ENCODE peak calls at places on chromosomes 11 and 22, in nine cellular contexts. T, Z, Q, V, X, R, U, S and C are unnamed samples.

GRCh38 chr11:71543866-71544265 is 4.4 kb upstream of the KRTAP5-9 start:
- DNase-seq in Z (no peak), R (no peak), V (no peak), S (no peak), X (no peak), T (no peak), U (no peak), Q (no peak), C (no peak)

GRCh38 chr11:119319702-119320592 is 3.0 kb upstream of the MCAM start:
- DNase-seq in Z (no peak), V (no peak), U (no peak), R (peak), S (peak), X (no peak), Q (no peak), T (peak), C (no peak)

GRCh38 chr11:78330361-78330760 is 87.3 kb downstream of the GAB2 start:
- DNase-seq in Q (no peak), V (no peak), U (no peak), Z (no peak), X (no peak), T (no peak), S (no peak), R (no peak), C (no peak)

GRCh38 chr11:131109256-131109655 is 193.0 kb upstream of the SNX19 start:
- DNase-seq in U (no peak), X (no peak), T (no peak), Z (no peak), Q (no peak), R (no peak), V (no peak), S (no peak), C (no peak)

GRCh38 chr11:93704237-93704636 is 37.1 kb downstream of the TAF1D start:
- DNase-seq in R (no peak), Q (no peak), T (no peak), V (no peak), S (no peak), Z (peak), X (peak), U (no peak), C (no peak)

GRCh38 chr11:115871161-115871750 is 367.0 kb upstream of the CADM1 start:
- DNase-seq in X (no peak), T (no peak), V (no peak), R (no peak), S (no peak), U (peak), Z (no peak), Q (no peak), C (no peak)

GRCh38 chr22:42282252-42282942 is 11.9 kb upstream of the TCF20 start:
- DNase-seq in Q (no peak), U (no peak), T (no peak), Z (no peak), S (no peak), R (no peak), V (no peak), X (no peak), C (no peak)

GRCh38 chr22:40407831-40408717 is 37.7 kb downstream of the SGSM3 start:
- DNase-seq in T (no peak), X (no peak), U (no peak), S (no peak), Q (no peak), R (no peak), V (no peak), Z (no peak), C (no peak)

GRCh38 chr22:36797988-36798670 is 18.7 kb downstream of the PVALB start:
- DNase-seq in R (no peak), T (no peak), X (no peak), S (no peak), Q (no peak), V (no peak), U (peak), Z (no peak), C (no peak)

GRCh38 chr11:110921742-110922200 is 209.5 kb upstream of the ARHGAP20 start:
- DNase-seq in U (no peak), X (no peak), T (no peak), S (no peak), Q (no peak), Z (no peak), V (no peak), R (peak), C (no peak)

GRCh38 chr11:133038850-133039249 is 493.5 kb downstream of the OPCML start:
- DNase-seq in R (peak), Q (no peak), S (no peak), U (no peak), V (no peak), T (no peak), X (no peak), Z (no peak), C (no peak)

GRCh38 chr11:121383726-121384125 is 68.4 kb upstream of the SORL1 start:
- DNase-seq in S (peak), R (no peak), U (no peak), X (no peak), Z (no peak), V (no peak), T (peak), Q (no peak), C (no peak)

GRCh38 chr11:69308531-69308930 is 14.6 kb downstream of the MYEOV start:
- DNase-seq in V (no peak), R (peak), X (no peak), Q (no peak), U (no peak), T (no peak), S (no peak), Z (no peak), C (no peak)

GRCh38 chr22:36571991-36572390 is 43.0 kb upstream of the EIF3D start:
- DNase-seq in Q (no peak), S (no peak), T (no peak), V (no peak), Z (no peak), U (no peak), X (peak), R (no peak), C (no peak)

GRCh38 chr11:128632151-128632791 is 44.9 kb upstream of the ETS1 start:
- DNase-seq in R (no peak), Z (peak), V (peak), U (no peak), X (peak), S (no peak), T (no peak), Q (peak), C (no peak)

GRCh38 chr11:64745219-64745522 is 1.2 kb upstream of the RASGRP2 start:
- DNase-seq in V (peak), Q (peak), U (peak), Z (no peak), S (peak), X (no peak), R (peak), T (peak), C (peak)

GRCh38 chr11:88414385-88414861 is 76.9 kb upstream of the CTSC start:
- DNase-seq in R (no peak), T (peak), Z (peak), U (no peak), Q (no peak), V (peak), X (no peak), S (peak), C (no peak)

GRCh38 chr11:10125522-10126133 is 168.4 kb downstream of the SBF2 start:
- DNase-seq in V (no peak), Z (no peak), U (no peak), R (no peak), Q (no peak), T (no peak), S (no peak), X (no peak), C (no peak)

GRCh38 chr11:12761029-12761428 is 86.8 kb downstream of the TEAD1 start:
- DNase-seq in T (no peak), S (no peak), R (no peak), X (peak), U (no peak), Q (no peak), V (no peak), Z (peak), C (no peak)

GRCh38 chr11:100923555-100923954 is 206.1 kb downstream of the PGR start:
- DNase-seq in T (no peak), V (no peak), R (no peak), S (no peak), Q (no peak), U (no peak), Z (no peak), X (no peak), C (no peak)

GRCh38 chr22:32050678-32051515 is 7.8 kb downstream of the SLC5A1 start:
- DNase-seq in Q (no peak), V (no peak), R (no peak), S (peak), U (peak), X (peak), Z (peak), T (no peak), C (no peak)

GRCh38 chr11:116458546-116458945 is 314.2 kb downstream of the BUD13 start:
- DNase-seq in S (no peak), V (no peak), Z (no peak), T (no peak), Q (no peak), U (no peak), R (no peak), X (no peak), C (no peak)

GRCh38 chr11:45266693-45267451 is 19.3 kb downstream of the SYT13 start:
- DNase-seq in X (peak), T (no peak), Z (peak), Q (peak), V (no peak), S (no peak), R (no peak), U (no peak), C (no peak)

GRCh38 chr11:62504158-62504973 is 42.2 kb downstream of the AHNAK start:
- DNase-seq in X (no peak), S (peak), U (no peak), V (peak), Z (no peak), T (no peak), Q (peak), R (no peak), C (no peak)

GRCh38 chr11:120020981-120021380 is 116.9 kb downstream of the TRIM29 start:
- DNase-seq in U (no peak), S (no peak), Q (no peak), T (no peak), Z (no peak), X (no peak), V (no peak), R (peak), C (no peak)

GRCh38 chr22:26127126-26127525 is 42.1 kb upstream of the SEZ6L start:
- DNase-seq in Q (no peak), R (no peak), U (no peak), X (no peak), Z (no peak), S (no peak), T (no peak), V (no peak), C (no peak)

GRCh38 chr22:46576556-46577351 is 39.3 kb upstream of the CELSR1 start:
- DNase-seq in V (peak), S (no peak), Z (peak), R (no peak), U (peak), T (peak), X (no peak), Q (no peak), C (peak)
- TF ChIP-seq CTCF in V (no peak), S (no peak), Z (no peak), R (no peak), U (no peak), T (no peak), X (no peak), Q (no peak), C (no peak)

GRCh38 chr22:37959231-37959825 is 5.8 kb downstream of the POLR2F start:
- DNase-seq in R (no peak), T (no peak), X (no peak), S (no peak), Q (no peak), Z (no peak), V (no peak), U (no peak), C (no peak)

GRCh38 chr22:37953062-37953436 is 352 bp downstream of the C22orf23 start:
- DNase-seq in U (no peak), V (no peak), T (no peak), S (peak), Z (peak), R (no peak), Q (peak), X (no peak), C (no peak)

GRCh38 chr22:37951305-37951704 is 2.1 kb downstream of the C22orf23 start:
- DNase-seq in V (no peak), X (peak), R (no peak), U (no peak), Q (no peak), T (no peak), S (no peak), Z (no peak), C (no peak)

GRCh38 chr22:37957232-37957631 is 3.7 kb downstream of the POLR2F start:
- DNase-seq in Z (no peak), X (no peak), S (no peak), U (no peak), V (no peak), Q (no peak), R (no peak), T (no peak), C (no peak)

DNA sequence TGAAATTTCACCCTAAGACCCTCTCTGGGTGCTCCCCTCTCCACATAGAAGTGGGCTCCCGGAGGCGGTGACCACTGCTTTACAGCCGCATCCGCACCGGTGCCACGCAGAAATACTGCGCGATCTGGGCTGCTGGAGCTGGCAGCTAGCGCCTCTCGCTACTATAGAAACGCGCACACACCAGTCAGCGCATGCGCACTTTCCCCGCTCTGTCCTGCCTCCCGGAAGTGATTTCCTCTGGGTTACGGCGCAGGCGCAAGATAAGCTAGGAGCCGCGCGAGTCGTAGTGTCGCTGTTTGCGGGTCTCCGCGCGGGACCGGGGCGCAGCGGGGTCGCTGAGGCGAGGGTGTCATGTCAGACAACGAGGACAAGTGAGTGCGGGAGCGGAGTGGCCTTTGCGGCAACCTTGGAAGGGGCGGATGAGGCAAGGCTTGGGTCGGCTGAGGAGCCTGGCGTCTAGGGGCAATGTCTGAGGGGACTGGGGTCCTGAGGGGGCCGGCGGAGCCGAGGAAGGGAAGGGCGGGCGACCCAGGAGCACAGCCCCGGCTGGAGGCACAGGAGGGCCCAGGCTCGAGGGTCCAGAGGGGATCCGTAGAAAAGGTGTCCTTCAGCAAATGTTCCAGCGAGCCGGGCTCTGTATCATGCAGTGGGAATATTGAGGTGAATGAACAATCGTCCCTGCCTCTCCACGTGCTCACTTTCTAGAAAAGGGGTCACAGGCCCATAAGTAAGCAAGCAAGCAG is at the start of the genes C22orf23 and POLR2F:
- DNase-seq in V (peak), R (peak), Z (peak), U (peak), Q (peak), S (peak), T (peak), X (peak), C (peak)
- TF ChIP-seq CTCF in V (peak), R (no peak), Z (peak), U (peak), Q (no peak), S (no peak), T (no peak), X (no peak), C (no peak)

GRCh38 chr11:18853086-18853720 is 61.6 kb upstream of the PTPN5 start:
- DNase-seq in S (no peak), X (peak), U (peak), Z (peak), V (peak), R (no peak), T (no peak), Q (peak), C (no peak)
- TF ChIP-seq CTCF in S (peak), X (peak), U (peak), Z (peak), V (peak), R (no peak), T (no peak), Q (no peak), C (peak)

GRCh38 chr11:593347-593746 is 17.1 kb downstream of the PHRF1 start:
- DNase-seq in V (no peak), S (no peak), Z (no peak), U (no peak), R (no peak), X (no peak), Q (no peak), T (no peak), C (no peak)

GRCh38 chr11:595400-595799 is 19.1 kb downstream of the PHRF1 start:
- DNase-seq in X (no peak), Q (no peak), U (no peak), Z (no peak), R (no peak), T (no peak), S (no peak), V (no peak), C (no peak)

GRCh38 chr11:598005-598680 is 17.6 kb downstream of the IRF7 start:
- DNase-seq in Q (no peak), T (no peak), R (no peak), Z (no peak), S (no peak), V (no peak), X (no peak), U (no peak), C (no peak)

GRCh38 chr11:596374-596773 is 19.4 kb downstream of the IRF7 start:
- DNase-seq in Z (no peak), X (no peak), R (no peak), U (no peak), T (no peak), Q (no peak), V (no peak), S (no peak), C (no peak)

GRCh38 chr11:597166-597725 is 18.5 kb downstream of the IRF7 start:
- DNase-seq in X (no peak), T (no peak), R (no peak), Z (peak), V (no peak), S (no peak), Q (peak), U (no peak), C (no peak)
- TF ChIP-seq CTCF in X (no peak), T (no peak), R (no peak), Z (no peak), V (no peak), S (no peak), Q (peak), U (peak), C (no peak)